ENCODE peak calls at places on chromosomes 2 and 18, in nine cellular contexts. U, D, F, Y, T, V, K, R and Z are unnamed samples.

GRCh38 chr2:236159778-236160170 is 8.4 kb downstream of the GBX2 start:
- DNase-seq in U (no peak), D (no peak), F (no peak), Y (peak; percentile 47), T (no peak), V (peak; percentile 25), K (no peak), R (no peak), Z (no peak)

GRCh38 chr18:10927290-10927979 is 221.9 kb downstream of the PIEZO2 start:
- DNase-seq in U (no peak), D (no peak), F (no peak), Y (no peak), T (no peak), V (peak; percentile 41), K (peak; percentile 69), R (no peak), Z (no peak)

GRCh38 chr2:219675206-219675605 is 47.8 kb downstream of the SLC4A3 start:
- DNase-seq in U (no peak), D (no peak), F (no peak), Y (no peak), T (no peak), V (no peak), K (no peak), R (no peak), Z (no peak)

GRCh38 chr2:227826019-227826521 is 12.4 kb downstream of the CCL20 start:
- DNase-seq in U (no peak), D (no peak), F (no peak), Y (no peak), T (no peak), V (no peak), K (no peak), R (no peak), Z (no peak)

GRCh38 chr18:73897517-73897916 is 250.1 kb downstream of the FBXO15 start:
- DNase-seq in U (no peak), D (no peak), F (no peak), Y (no peak), T (no peak), V (no peak), K (no peak), R (no peak), Z (no peak)

GRCh38 chr2:186852508-186852907 is 3.5 kb upstream of the ZSWIM2 start:
- DNase-seq in U (no peak), D (peak; percentile 22), F (no peak), Y (no peak), T (no peak), V (no peak), K (no peak), R (no peak), Z (no peak)

GRCh38 chr2:75353131-75353530 is 153.8 kb upstream of the TACR1 start:
- DNase-seq in U (no peak), D (no peak), F (no peak), Y (no peak), T (no peak), V (no peak), K (no peak), R (no peak), Z (no peak)

GRCh38 chr2:143241403-143242088 is 112.3 kb downstream of the ARHGAP15 start:
- DNase-seq in U (no peak), D (no peak), F (no peak), Y (no peak), T (no peak), V (no peak), K (no peak), R (no peak), Z (no peak)

GRCh38 chr2:239719791-239720410 is 305.2 kb downstream of the NDUFA10 start:
- DNase-seq in U (no peak), D (no peak), F (no peak), Y (no peak), T (no peak), V (no peak), K (no peak), R (peak; percentile 36), Z (no peak)

GRCh38 chr2:237675326-237675725 is 47.9 kb downstream of the LRRFIP1 start:
- DNase-seq in U (no peak), D (no peak), F (no peak), Y (no peak), T (no peak), V (no peak), K (no peak), R (no peak), Z (no peak)

GRCh38 chr2:9440058-9440727 is 16.7 kb downstream of the CPSF3 start:
- DNase-seq in U (no peak), D (no peak), F (no peak), Y (no peak), T (no peak), V (peak; percentile 26), K (peak; percentile 73), R (no peak), Z (no peak)

GRCh38 chr2:128788636-128789220 is 470.1 kb upstream of the HS6ST1 start:
- DNase-seq in U (no peak), D (no peak), F (no peak), Y (no peak), T (no peak), V (no peak), K (no peak), R (peak; percentile 28), Z (no peak)

GRCh38 chr2:36618381-36618780 is 20.4 kb upstream of the FEZ2 start:
- DNase-seq in U (no peak), D (peak; percentile 3), F (peak; percentile 54), Y (no peak), T (no peak), V (peak; percentile 58), K (peak; percentile 83), R (no peak), Z (no peak)

GRCh38 chr2:169354244-169354643 is 8.1 kb downstream of the LRP2 start:
- DNase-seq in U (no peak), D (no peak), F (no peak), Y (no peak), T (no peak), V (no peak), K (no peak), R (no peak), Z (no peak)

GRCh38 chr2:42136832-42137821 is 32.0 kb upstream of the EML4 start:
- DNase-seq in U (no peak), D (no peak), F (no peak), Y (no peak), T (no peak), V (no peak), K (no peak), R (no peak), Z (no peak)

GRCh38 chr18:77254711-77255110 is 5.1 kb downstream of the GALR1 start:
- DNase-seq in U (no peak), D (no peak), F (no peak), Y (no peak), T (no peak), V (no peak), K (no peak), R (no peak), Z (no peak)

GRCh38 chr2:111986116-111986900 is 68.8 kb upstream of the TMEM87B start:
- DNase-seq in U (no peak), D (no peak), F (no peak), Y (no peak), T (no peak), V (no peak), K (peak; percentile 36), R (no peak), Z (no peak)

GRCh38 chr2:161273038-161273760 is 35.0 kb upstream of the PSMD14 start:
- DNase-seq in U (no peak), D (peak; percentile 43), F (peak; percentile 25), Y (peak; percentile 16), T (no peak), V (peak; percentile 14), K (peak; percentile 79), R (no peak), Z (no peak)

GRCh38 chr2:100984892-100985307 is 17.2 kb upstream of the RPL31 start:
- DNase-seq in U (peak; percentile 64), D (peak; percentile 29), F (peak; percentile 74), Y (peak; percentile 82), T (peak; percentile 77), V (peak; percentile 80), K (peak; percentile 80), R (peak; percentile 88), Z (peak; percentile 49)

GRCh38 chr2:230941202-230942180 is 16.4 kb upstream of the GPR55 start:
- DNase-seq in U (no peak), D (no peak), F (no peak), Y (no peak), T (no peak), V (no peak), K (no peak), R (peak; percentile 45), Z (no peak)

GRCh38 chr18:39455300-39455699 is 1889.7 kb upstream of the CELF4 start:
- DNase-seq in U (no peak), D (peak; percentile 27), F (no peak), Y (no peak), T (no peak), V (peak; percentile 34), K (peak; percentile 67), R (no peak), Z (no peak)

GRCh38 chr2:147368306-147368705 is 476.5 kb upstream of the ACVR2A start:
- DNase-seq in U (no peak), D (no peak), F (no peak), Y (no peak), T (no peak), V (no peak), K (no peak), R (no peak), Z (no peak)

GRCh38 chr2:44680983-44681481 is 260.5 kb upstream of the SIX3 start:
- DNase-seq in U (no peak), D (peak; percentile 74), F (no peak), Y (no peak), T (no peak), V (no peak), K (no peak), R (no peak), Z (no peak)

GRCh38 chr2:45826889-45827635 is 175.6 kb downstream of the PRKCE start:
- DNase-seq in U (no peak), D (no peak), F (no peak), Y (no peak), T (no peak), V (peak; percentile 84), K (peak; percentile 72), R (no peak), Z (no peak)

GRCh38 chr2:9748586-9748985 is 94.7 kb upstream of the TAF1B start:
- DNase-seq in U (no peak), D (no peak), F (no peak), Y (no peak), T (no peak), V (no peak), K (no peak), R (no peak), Z (no peak)